ENCODE peak calls at places on chromosomes 5 and 9, in nine cellular contexts. One of them, this sample, is unnamed. For H3K4me1 and H3K27me3, the result is how much of the 10 kb centered on the place peaks cover.

GRCh38 chr9:132087438-132088030 is 7.9 kb upstream of the MED27 start:
- DNase-seq in aorta: no peak
- DNase-seq in naive thymus-derived CD4-positive, alpha-beta T cell: no peak
- DNase-seq in tibial nerve: no peak
- DNase-seq in transverse colon: no peak
- DNase-seq in ovary: no peak
- DNase-seq in pancreas: no peak
- DNase-seq in prostate gland: no peak
- DNase-seq in Karpas-422: no peak
- DNase-seq in this sample: no peak

GRCh38 chr9:109483771-109484442 is 14.2 kb downstream of the PTPN3 start:
- DNase-seq in aorta: no peak
- DNase-seq in ovary: no peak
- DNase-seq in Karpas-422: no peak
- DNase-seq in naive thymus-derived CD4-positive, alpha-beta T cell: no peak
- DNase-seq in tibial nerve: no peak
- DNase-seq in pancreas: no peak
- DNase-seq in transverse colon: no peak
- DNase-seq in prostate gland: no peak
- DNase-seq in this sample: no peak

GRCh38 chr9:4596165-4596922 is 65.8 kb upstream of the PLPP6 start:
- DNase-seq in prostate gland: no peak
- DNase-seq in aorta: no peak
- DNase-seq in naive thymus-derived CD4-positive, alpha-beta T cell: peak
- DNase-seq in pancreas: no peak
- DNase-seq in transverse colon: peak
- DNase-seq in Karpas-422: no peak
- DNase-seq in tibial nerve: no peak
- DNase-seq in ovary: no peak
- DNase-seq in this sample: peak

GRCh38 chr5:167208911-167209310 is 1082.5 kb upstream of the WWC1 start:
- DNase-seq in ovary: no peak
- DNase-seq in prostate gland: no peak
- DNase-seq in aorta: no peak
- DNase-seq in pancreas: no peak
- DNase-seq in Karpas-422: no peak
- DNase-seq in naive thymus-derived CD4-positive, alpha-beta T cell: no peak
- DNase-seq in transverse colon: no peak
- DNase-seq in tibial nerve: no peak
- DNase-seq in this sample: no peak

GRCh38 chr5:97071993-97072392 is 70.4 kb downstream of the LIX1 start:
- DNase-seq in ovary: no peak
- DNase-seq in tibial nerve: no peak
- DNase-seq in naive thymus-derived CD4-positive, alpha-beta T cell: no peak
- DNase-seq in pancreas: no peak
- DNase-seq in Karpas-422: no peak
- DNase-seq in aorta: no peak
- DNase-seq in transverse colon: no peak
- DNase-seq in prostate gland: no peak
- DNase-seq in this sample: no peak

GRCh38 chr5:5589857-5590256 is 167.4 kb downstream of the ICE1 start:
- DNase-seq in naive thymus-derived CD4-positive, alpha-beta T cell: no peak
- DNase-seq in tibial nerve: no peak
- DNase-seq in pancreas: no peak
- DNase-seq in Karpas-422: no peak
- DNase-seq in transverse colon: no peak
- DNase-seq in prostate gland: no peak
- DNase-seq in ovary: no peak
- DNase-seq in aorta: no peak
- DNase-seq in this sample: no peak

GRCh38 chr5:3006526-3006925 is 255.0 kb upstream of the IRX2 start:
- DNase-seq in naive thymus-derived CD4-positive, alpha-beta T cell: no peak
- DNase-seq in transverse colon: no peak
- DNase-seq in ovary: no peak
- DNase-seq in prostate gland: no peak
- DNase-seq in aorta: no peak
- DNase-seq in tibial nerve: no peak
- DNase-seq in pancreas: no peak
- DNase-seq in Karpas-422: no peak
- DNase-seq in this sample: no peak

GRCh38 chr9:114864471-114864870 is 58.6 kb upstream of the TNFSF15 start:
- DNase-seq in pancreas: no peak
- DNase-seq in aorta: no peak
- DNase-seq in naive thymus-derived CD4-positive, alpha-beta T cell: no peak
- DNase-seq in Karpas-422: no peak
- DNase-seq in tibial nerve: no peak
- DNase-seq in prostate gland: no peak
- DNase-seq in ovary: no peak
- DNase-seq in transverse colon: no peak
- DNase-seq in this sample: no peak

GRCh38 chr5:125976421-125977060 is 446.7 kb upstream of the GRAMD2B start:
- DNase-seq in tibial nerve: no peak
- DNase-seq in ovary: no peak
- DNase-seq in Karpas-422: no peak
- DNase-seq in aorta: no peak
- DNase-seq in transverse colon: no peak
- DNase-seq in prostate gland: no peak
- DNase-seq in pancreas: no peak
- DNase-seq in naive thymus-derived CD4-positive, alpha-beta T cell: no peak
- DNase-seq in this sample: no peak

GRCh38 chr5:150376799-150377771 is 19.6 kb downstream of the TCOF1 start:
- DNase-seq in prostate gland: no peak
- DNase-seq in Karpas-422: no peak
- DNase-seq in transverse colon: no peak
- DNase-seq in naive thymus-derived CD4-positive, alpha-beta T cell: no peak
- DNase-seq in ovary: no peak
- DNase-seq in tibial nerve: no peak
- DNase-seq in aorta: no peak
- DNase-seq in pancreas: no peak
- DNase-seq in this sample: no peak

GRCh38 chr5:111950660-111951059 is 193.7 kb upstream of the NREP start:
- DNase-seq in ovary: no peak
- DNase-seq in transverse colon: no peak
- DNase-seq in prostate gland: no peak
- DNase-seq in pancreas: no peak
- DNase-seq in aorta: no peak
- DNase-seq in tibial nerve: no peak
- DNase-seq in naive thymus-derived CD4-positive, alpha-beta T cell: no peak
- DNase-seq in Karpas-422: no peak
- DNase-seq in this sample: no peak

GRCh38 chr5:83343345-83343744 is 128.2 kb upstream of the VCAN start:
- DNase-seq in pancreas: no peak
- DNase-seq in naive thymus-derived CD4-positive, alpha-beta T cell: no peak
- DNase-seq in transverse colon: no peak
- DNase-seq in tibial nerve: no peak
- DNase-seq in ovary: no peak
- DNase-seq in prostate gland: no peak
- DNase-seq in aorta: no peak
- DNase-seq in Karpas-422: no peak
- DNase-seq in this sample: no peak

GRCh38 chr5:83345423-83345822 is 126.1 kb upstream of the VCAN start:
- DNase-seq in transverse colon: no peak
- DNase-seq in prostate gland: no peak
- DNase-seq in ovary: no peak
- DNase-seq in naive thymus-derived CD4-positive, alpha-beta T cell: no peak
- DNase-seq in Karpas-422: no peak
- DNase-seq in tibial nerve: no peak
- DNase-seq in pancreas: no peak
- DNase-seq in aorta: no peak
- DNase-seq in this sample: no peak

GRCh38 chr5:83353774-83354173 is 117.8 kb upstream of the VCAN start:
- DNase-seq in prostate gland: no peak
- DNase-seq in ovary: no peak
- DNase-seq in tibial nerve: no peak
- DNase-seq in transverse colon: no peak
- DNase-seq in aorta: no peak
- DNase-seq in naive thymus-derived CD4-positive, alpha-beta T cell: no peak
- DNase-seq in Karpas-422: no peak
- DNase-seq in pancreas: no peak
- DNase-seq in this sample: no peak

GRCh38 chr5:83353231-83353630 is 118.3 kb upstream of the VCAN start:
- DNase-seq in aorta: no peak
- DNase-seq in transverse colon: no peak
- DNase-seq in ovary: no peak
- DNase-seq in Karpas-422: no peak
- DNase-seq in tibial nerve: no peak
- DNase-seq in naive thymus-derived CD4-positive, alpha-beta T cell: no peak
- DNase-seq in prostate gland: no peak
- DNase-seq in pancreas: no peak
- DNase-seq in this sample: no peak

DNA sequence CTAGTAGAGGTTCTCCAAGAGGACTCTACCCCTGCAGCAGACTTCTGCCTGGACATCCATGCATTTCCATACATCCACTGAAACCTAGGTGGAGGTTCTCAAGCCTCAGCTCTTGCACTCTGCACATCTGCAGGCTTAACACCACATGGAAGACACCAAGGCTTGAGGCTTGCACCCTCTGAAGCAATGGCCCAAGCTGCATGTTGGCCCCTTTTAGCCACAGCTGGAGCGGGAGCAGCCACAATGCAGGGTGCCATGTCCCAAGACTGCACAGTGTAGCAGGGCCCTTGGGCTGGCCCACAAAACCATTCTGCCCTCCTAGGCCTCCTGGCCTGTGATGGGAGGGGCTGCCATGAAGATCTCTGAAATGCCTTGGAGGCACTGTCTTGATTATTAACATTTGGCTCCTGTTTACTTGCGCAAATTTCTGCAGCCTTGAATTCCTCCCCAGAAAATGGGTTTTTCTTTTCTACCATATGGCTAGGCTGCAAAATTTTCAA is 123.2 kb upstream of the VCAN start:
- DNase-seq in naive thymus-derived CD4-positive, alpha-beta T cell: no peak
- DNase-seq in transverse colon: no peak
- DNase-seq in aorta: no peak
- DNase-seq in prostate gland: no peak
- DNase-seq in pancreas: no peak
- DNase-seq in ovary: no peak
- DNase-seq in Karpas-422: no peak
- DNase-seq in tibial nerve: no peak
- DNase-seq in this sample: no peak
- H3K4me1 ChIP-seq in naive thymus-derived CD4-positive, alpha-beta T cell: under half
- H3K4me1 ChIP-seq in transverse colon: under half
- H3K4me1 ChIP-seq in aorta: under half
- H3K4me1 ChIP-seq in prostate gland: under half
- H3K4me1 ChIP-seq in pancreas: under half
- H3K4me1 ChIP-seq in ovary: under half
- H3K4me1 ChIP-seq in Karpas-422: under half
- H3K4me1 ChIP-seq in tibial nerve: under half
- H3K4me1 ChIP-seq in this sample: under half

GRCh38 chr9:135983745-135984710 is 22.9 kb upstream of the UBAC1 start:
- DNase-seq in aorta: no peak
- DNase-seq in Karpas-422: no peak
- DNase-seq in transverse colon: no peak
- DNase-seq in ovary: no peak
- DNase-seq in pancreas: no peak
- DNase-seq in tibial nerve: no peak
- DNase-seq in naive thymus-derived CD4-positive, alpha-beta T cell: no peak
- DNase-seq in prostate gland: no peak
- DNase-seq in this sample: no peak

GRCh38 chr9:135979472-135980166 is 18.4 kb upstream of the UBAC1 start:
- DNase-seq in aorta: no peak
- DNase-seq in naive thymus-derived CD4-positive, alpha-beta T cell: no peak
- DNase-seq in Karpas-422: no peak
- DNase-seq in tibial nerve: no peak
- DNase-seq in ovary: no peak
- DNase-seq in transverse colon: no peak
- DNase-seq in pancreas: no peak
- DNase-seq in prostate gland: no peak
- DNase-seq in this sample: no peak

GRCh38 chr9:135982499-135983264 is 21.5 kb upstream of the UBAC1 start:
- DNase-seq in prostate gland: no peak
- DNase-seq in naive thymus-derived CD4-positive, alpha-beta T cell: no peak
- DNase-seq in Karpas-422: no peak
- DNase-seq in aorta: no peak
- DNase-seq in pancreas: no peak
- DNase-seq in ovary: no peak
- DNase-seq in tibial nerve: no peak
- DNase-seq in transverse colon: no peak
- DNase-seq in this sample: no peak

GRCh38 chr9:135978650-135979461 is 17.7 kb upstream of the UBAC1 start:
- DNase-seq in pancreas: no peak
- DNase-seq in transverse colon: no peak
- DNase-seq in aorta: no peak
- DNase-seq in Karpas-422: no peak
- DNase-seq in tibial nerve: no peak
- DNase-seq in ovary: no peak
- DNase-seq in naive thymus-derived CD4-positive, alpha-beta T cell: peak
- DNase-seq in prostate gland: no peak
- DNase-seq in this sample: no peak

DNA sequence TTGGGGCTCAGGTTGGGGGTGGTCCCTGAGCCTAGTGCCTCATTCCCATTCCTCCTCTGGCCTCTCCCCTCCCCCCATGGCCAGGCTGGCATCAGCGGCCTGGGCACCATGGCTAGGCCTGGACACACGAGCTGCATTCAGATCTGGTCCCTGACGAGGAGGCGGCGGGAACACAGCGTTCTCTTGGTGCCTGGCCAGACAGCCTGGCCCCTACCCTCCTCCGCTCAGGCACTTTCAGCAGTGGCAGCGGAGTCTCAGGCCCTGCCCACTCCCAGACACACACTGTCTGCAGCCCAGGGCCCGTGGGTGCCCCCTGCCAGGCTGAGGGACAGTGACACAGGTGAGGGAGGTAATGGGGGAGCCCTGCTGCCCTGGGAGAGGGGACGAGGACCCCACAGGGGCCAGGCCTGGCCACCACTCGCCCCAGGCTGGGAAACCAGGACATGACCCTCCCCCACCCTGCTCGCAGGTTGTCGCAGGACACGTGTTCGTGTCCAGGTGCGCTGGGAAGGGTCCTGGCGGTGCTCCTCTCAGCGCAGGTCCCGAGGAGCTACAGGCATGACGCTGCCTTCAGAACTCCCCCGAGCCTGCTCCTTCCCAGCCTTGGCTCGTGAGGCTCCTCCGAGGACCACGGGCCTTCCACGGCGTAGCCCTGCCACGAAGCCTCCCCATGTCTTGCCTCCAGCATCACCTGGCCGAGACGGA is 19.9 kb upstream of the UBAC1 start:
- DNase-seq in pancreas: no peak
- DNase-seq in naive thymus-derived CD4-positive, alpha-beta T cell: no peak
- DNase-seq in Karpas-422: no peak
- DNase-seq in ovary: no peak
- DNase-seq in tibial nerve: peak
- DNase-seq in transverse colon: no peak
- DNase-seq in aorta: no peak
- DNase-seq in prostate gland: no peak
- DNase-seq in this sample: no peak
- H3K27me3 ChIP-seq in pancreas: under half
- H3K27me3 ChIP-seq in naive thymus-derived CD4-positive, alpha-beta T cell: under half
- H3K27me3 ChIP-seq in Karpas-422: under half
- H3K27me3 ChIP-seq in ovary: under half
- H3K27me3 ChIP-seq in tibial nerve: under half
- H3K27me3 ChIP-seq in transverse colon: under half
- H3K27me3 ChIP-seq in aorta: under half
- H3K27me3 ChIP-seq in prostate gland: under half
- H3K27me3 ChIP-seq in this sample: half or more

GRCh38 chr5:55706230-55706629 is 5.9 kb downstream of the SLC38A9 start:
- DNase-seq in pancreas: no peak
- DNase-seq in ovary: no peak
- DNase-seq in aorta: no peak
- DNase-seq in naive thymus-derived CD4-positive, alpha-beta T cell: no peak
- DNase-seq in tibial nerve: no peak
- DNase-seq in Karpas-422: no peak
- DNase-seq in transverse colon: no peak
- DNase-seq in prostate gland: no peak
- DNase-seq in this sample: no peak
- H3K4me1 ChIP-seq in pancreas: under half
- H3K4me1 ChIP-seq in ovary: under half
- H3K4me1 ChIP-seq in aorta: under half
- H3K4me1 ChIP-seq in naive thymus-derived CD4-positive, alpha-beta T cell: under half
- H3K4me1 ChIP-seq in tibial nerve: under half
- H3K4me1 ChIP-seq in Karpas-422: under half
- H3K4me1 ChIP-seq in transverse colon: under half
- H3K4me1 ChIP-seq in prostate gland: under half
- H3K4me1 ChIP-seq in this sample: under half

GRCh38 chr5:176788931-176789872 is 21.2 kb upstream of the UNC5A start:
- DNase-seq in aorta: no peak
- DNase-seq in tibial nerve: no peak
- DNase-seq in naive thymus-derived CD4-positive, alpha-beta T cell: no peak
- DNase-seq in Karpas-422: no peak
- DNase-seq in prostate gland: no peak
- DNase-seq in pancreas: no peak
- DNase-seq in transverse colon: no peak
- DNase-seq in ovary: no peak
- DNase-seq in this sample: no peak
- H3K27me3 ChIP-seq in aorta: under half
- H3K27me3 ChIP-seq in tibial nerve: under half
- H3K27me3 ChIP-seq in naive thymus-derived CD4-positive, alpha-beta T cell: under half
- H3K27me3 ChIP-seq in Karpas-422: under half
- H3K27me3 ChIP-seq in prostate gland: under half
- H3K27me3 ChIP-seq in pancreas: under half
- H3K27me3 ChIP-seq in transverse colon: half or more
- H3K27me3 ChIP-seq in ovary: under half
- H3K27me3 ChIP-seq in this sample: half or more